ENCODE peak calls at places on chromosomes 12 and 14, in seven cellular contexts. One of them, this sample, is unnamed.

GRCh38 chr14:100564506-100564905 is 22.7 kb downstream of the BEGAIN start:
- DNase-seq in right cardiac atrium: no peak
- DNase-seq in WERI-Rb-1: no peak
- DNase-seq in activated naive CD4-positive, alpha-beta T cell treated with anti-CD3 and anti-CD28 coated beads, Interleukin-2, amount 10 ng/mL, durations not matched to agents 7 days and 5 days: no peak
- DNase-seq in NCI-H1417: no peak
- DNase-seq in activated CD8-positive, alpha-beta memory T cell treated with anti-CD3 and anti-CD28 coated beads, Interleukin-2, amount 50 U/mL, for 4 hours: no peak
- DNase-seq in activated CD8-positive, alpha-beta T cell treated with anti-CD3 and anti-CD28 coated beads for 36 hours: no peak
- DNase-seq in this sample: no peak

GRCh38 chr12:6638305-6638704 is 2.5 kb upstream of the LPAR5 start:
- DNase-seq in right cardiac atrium: no peak
- DNase-seq in WERI-Rb-1: no peak
- DNase-seq in activated naive CD4-positive, alpha-beta T cell treated with anti-CD3 and anti-CD28 coated beads, Interleukin-2, amount 10 ng/mL, durations not matched to agents 7 days and 5 days: no peak
- DNase-seq in NCI-H1417: no peak
- DNase-seq in activated CD8-positive, alpha-beta memory T cell treated with anti-CD3 and anti-CD28 coated beads, Interleukin-2, amount 50 U/mL, for 4 hours: no peak
- DNase-seq in activated CD8-positive, alpha-beta T cell treated with anti-CD3 and anti-CD28 coated beads for 36 hours: no peak
- DNase-seq in this sample: no peak

GRCh38 chr12:122116707-122117535 is 38.4 kb downstream of the MLXIP start:
- DNase-seq in right cardiac atrium: no peak
- DNase-seq in WERI-Rb-1: no peak
- DNase-seq in activated naive CD4-positive, alpha-beta T cell treated with anti-CD3 and anti-CD28 coated beads, Interleukin-2, amount 10 ng/mL, durations not matched to agents 7 days and 5 days: no peak
- DNase-seq in NCI-H1417: peak
- DNase-seq in activated CD8-positive, alpha-beta memory T cell treated with anti-CD3 and anti-CD28 coated beads, Interleukin-2, amount 50 U/mL, for 4 hours: no peak
- DNase-seq in activated CD8-positive, alpha-beta T cell treated with anti-CD3 and anti-CD28 coated beads for 36 hours: no peak
- DNase-seq in this sample: no peak

GRCh38 chr14:94334837-94335236 is 11.7 kb upstream of the SERPINA6 start:
- DNase-seq in right cardiac atrium: no peak
- DNase-seq in WERI-Rb-1: no peak
- DNase-seq in activated naive CD4-positive, alpha-beta T cell treated with anti-CD3 and anti-CD28 coated beads, Interleukin-2, amount 10 ng/mL, durations not matched to agents 7 days and 5 days: no peak
- DNase-seq in NCI-H1417: no peak
- DNase-seq in activated CD8-positive, alpha-beta memory T cell treated with anti-CD3 and anti-CD28 coated beads, Interleukin-2, amount 50 U/mL, for 4 hours: no peak
- DNase-seq in activated CD8-positive, alpha-beta T cell treated with anti-CD3 and anti-CD28 coated beads for 36 hours: no peak
- DNase-seq in this sample: no peak

GRCh38 chr14:104084251-104085002 is 1.1 kb upstream of the ASPG start:
- DNase-seq in right cardiac atrium: no peak
- DNase-seq in WERI-Rb-1: no peak
- DNase-seq in activated naive CD4-positive, alpha-beta T cell treated with anti-CD3 and anti-CD28 coated beads, Interleukin-2, amount 10 ng/mL, durations not matched to agents 7 days and 5 days: no peak
- DNase-seq in NCI-H1417: no peak
- DNase-seq in activated CD8-positive, alpha-beta memory T cell treated with anti-CD3 and anti-CD28 coated beads, Interleukin-2, amount 50 U/mL, for 4 hours: no peak
- DNase-seq in activated CD8-positive, alpha-beta T cell treated with anti-CD3 and anti-CD28 coated beads for 36 hours: no peak
- DNase-seq in this sample: no peak

GRCh38 chr14:99077844-99078236 is 194.2 kb downstream of the BCL11B start:
- DNase-seq in right cardiac atrium: no peak
- DNase-seq in WERI-Rb-1: no peak
- DNase-seq in activated naive CD4-positive, alpha-beta T cell treated with anti-CD3 and anti-CD28 coated beads, Interleukin-2, amount 10 ng/mL, durations not matched to agents 7 days and 5 days: no peak
- DNase-seq in NCI-H1417: no peak
- DNase-seq in activated CD8-positive, alpha-beta memory T cell treated with anti-CD3 and anti-CD28 coated beads, Interleukin-2, amount 50 U/mL, for 4 hours: no peak
- DNase-seq in activated CD8-positive, alpha-beta T cell treated with anti-CD3 and anti-CD28 coated beads for 36 hours: no peak
- DNase-seq in this sample: no peak

GRCh38 chr14:90606434-90606833 is 209.6 kb downstream of the CALM1 start:
- DNase-seq in right cardiac atrium: no peak
- DNase-seq in WERI-Rb-1: no peak
- DNase-seq in activated naive CD4-positive, alpha-beta T cell treated with anti-CD3 and anti-CD28 coated beads, Interleukin-2, amount 10 ng/mL, durations not matched to agents 7 days and 5 days: no peak
- DNase-seq in NCI-H1417: no peak
- DNase-seq in activated CD8-positive, alpha-beta memory T cell treated with anti-CD3 and anti-CD28 coated beads, Interleukin-2, amount 50 U/mL, for 4 hours: no peak
- DNase-seq in activated CD8-positive, alpha-beta T cell treated with anti-CD3 and anti-CD28 coated beads for 36 hours: no peak
- DNase-seq in this sample: no peak

GRCh38 chr12:49626169-49626835 is 2.9 kb downstream of the PRPF40B start:
- DNase-seq in right cardiac atrium: no peak
- DNase-seq in WERI-Rb-1: no peak
- DNase-seq in activated naive CD4-positive, alpha-beta T cell treated with anti-CD3 and anti-CD28 coated beads, Interleukin-2, amount 10 ng/mL, durations not matched to agents 7 days and 5 days: peak
- DNase-seq in NCI-H1417: no peak
- DNase-seq in activated CD8-positive, alpha-beta memory T cell treated with anti-CD3 and anti-CD28 coated beads, Interleukin-2, amount 50 U/mL, for 4 hours: no peak
- DNase-seq in activated CD8-positive, alpha-beta T cell treated with anti-CD3 and anti-CD28 coated beads for 36 hours: peak
- DNase-seq in this sample: no peak

GRCh38 chr12:110345176-110345651 is 58.3 kb downstream of the ANAPC7 start:
- DNase-seq in right cardiac atrium: no peak
- DNase-seq in WERI-Rb-1: no peak
- DNase-seq in activated naive CD4-positive, alpha-beta T cell treated with anti-CD3 and anti-CD28 coated beads, Interleukin-2, amount 10 ng/mL, durations not matched to agents 7 days and 5 days: no peak
- DNase-seq in NCI-H1417: no peak
- DNase-seq in activated CD8-positive, alpha-beta memory T cell treated with anti-CD3 and anti-CD28 coated beads, Interleukin-2, amount 50 U/mL, for 4 hours: no peak
- DNase-seq in activated CD8-positive, alpha-beta T cell treated with anti-CD3 and anti-CD28 coated beads for 36 hours: no peak
- DNase-seq in this sample: no peak

GRCh38 chr12:69338120-69338859 is 9.9 kb upstream of the LYZ start:
- DNase-seq in right cardiac atrium: no peak
- DNase-seq in WERI-Rb-1: no peak
- DNase-seq in activated naive CD4-positive, alpha-beta T cell treated with anti-CD3 and anti-CD28 coated beads, Interleukin-2, amount 10 ng/mL, durations not matched to agents 7 days and 5 days: no peak
- DNase-seq in NCI-H1417: no peak
- DNase-seq in activated CD8-positive, alpha-beta memory T cell treated with anti-CD3 and anti-CD28 coated beads, Interleukin-2, amount 50 U/mL, for 4 hours: no peak
- DNase-seq in activated CD8-positive, alpha-beta T cell treated with anti-CD3 and anti-CD28 coated beads for 36 hours: no peak
- DNase-seq in this sample: no peak

GRCh38 chr12:123952037-123952436 is 20.6 kb downstream of the CCDC92 start:
- DNase-seq in right cardiac atrium: no peak
- DNase-seq in WERI-Rb-1: no peak
- DNase-seq in activated naive CD4-positive, alpha-beta T cell treated with anti-CD3 and anti-CD28 coated beads, Interleukin-2, amount 10 ng/mL, durations not matched to agents 7 days and 5 days: no peak
- DNase-seq in NCI-H1417: peak
- DNase-seq in activated CD8-positive, alpha-beta memory T cell treated with anti-CD3 and anti-CD28 coated beads, Interleukin-2, amount 50 U/mL, for 4 hours: no peak
- DNase-seq in activated CD8-positive, alpha-beta T cell treated with anti-CD3 and anti-CD28 coated beads for 36 hours: no peak
- DNase-seq in this sample: no peak

GRCh38 chr12:90090929-90091651 is 382.5 kb upstream of the ATP2B1 start:
- DNase-seq in right cardiac atrium: peak
- DNase-seq in WERI-Rb-1: peak
- DNase-seq in activated naive CD4-positive, alpha-beta T cell treated with anti-CD3 and anti-CD28 coated beads, Interleukin-2, amount 10 ng/mL, durations not matched to agents 7 days and 5 days: no peak
- DNase-seq in NCI-H1417: no peak
- DNase-seq in activated CD8-positive, alpha-beta memory T cell treated with anti-CD3 and anti-CD28 coated beads, Interleukin-2, amount 50 U/mL, for 4 hours: no peak
- DNase-seq in activated CD8-positive, alpha-beta T cell treated with anti-CD3 and anti-CD28 coated beads for 36 hours: peak
- DNase-seq in this sample: peak

GRCh38 chr12:55686366-55687010 is 21.2 kb downstream of the ITGA7 start:
- DNase-seq in right cardiac atrium: no peak
- DNase-seq in WERI-Rb-1: no peak
- DNase-seq in activated naive CD4-positive, alpha-beta T cell treated with anti-CD3 and anti-CD28 coated beads, Interleukin-2, amount 10 ng/mL, durations not matched to agents 7 days and 5 days: no peak
- DNase-seq in NCI-H1417: no peak
- DNase-seq in activated CD8-positive, alpha-beta memory T cell treated with anti-CD3 and anti-CD28 coated beads, Interleukin-2, amount 50 U/mL, for 4 hours: no peak
- DNase-seq in activated CD8-positive, alpha-beta T cell treated with anti-CD3 and anti-CD28 coated beads for 36 hours: no peak
- DNase-seq in this sample: no peak

GRCh38 chr12:49345048-49345839 is 1.4 kb upstream of the DNAJC22 start:
- DNase-seq in right cardiac atrium: no peak
- DNase-seq in WERI-Rb-1: peak
- DNase-seq in activated naive CD4-positive, alpha-beta T cell treated with anti-CD3 and anti-CD28 coated beads, Interleukin-2, amount 10 ng/mL, durations not matched to agents 7 days and 5 days: peak
- DNase-seq in NCI-H1417: peak
- DNase-seq in activated CD8-positive, alpha-beta memory T cell treated with anti-CD3 and anti-CD28 coated beads, Interleukin-2, amount 50 U/mL, for 4 hours: no peak
- DNase-seq in activated CD8-positive, alpha-beta T cell treated with anti-CD3 and anti-CD28 coated beads for 36 hours: peak
- DNase-seq in this sample: no peak

GRCh38 chr12:130131817-130132216 is 30.4 kb upstream of the FZD10 start:
- DNase-seq in right cardiac atrium: no peak
- DNase-seq in WERI-Rb-1: peak
- DNase-seq in activated naive CD4-positive, alpha-beta T cell treated with anti-CD3 and anti-CD28 coated beads, Interleukin-2, amount 10 ng/mL, durations not matched to agents 7 days and 5 days: no peak
- DNase-seq in NCI-H1417: no peak
- DNase-seq in activated CD8-positive, alpha-beta memory T cell treated with anti-CD3 and anti-CD28 coated beads, Interleukin-2, amount 50 U/mL, for 4 hours: no peak
- DNase-seq in activated CD8-positive, alpha-beta T cell treated with anti-CD3 and anti-CD28 coated beads for 36 hours: no peak
- DNase-seq in this sample: no peak

GRCh38 chr14:90661881-90662280 is 154.3 kb downstream of the TTC7B start:
- DNase-seq in right cardiac atrium: no peak
- DNase-seq in WERI-Rb-1: no peak
- DNase-seq in activated naive CD4-positive, alpha-beta T cell treated with anti-CD3 and anti-CD28 coated beads, Interleukin-2, amount 10 ng/mL, durations not matched to agents 7 days and 5 days: no peak
- DNase-seq in NCI-H1417: no peak
- DNase-seq in activated CD8-positive, alpha-beta memory T cell treated with anti-CD3 and anti-CD28 coated beads, Interleukin-2, amount 50 U/mL, for 4 hours: no peak
- DNase-seq in activated CD8-positive, alpha-beta T cell treated with anti-CD3 and anti-CD28 coated beads for 36 hours: no peak
- DNase-seq in this sample: no peak

GRCh38 chr12:76085159-76085868 is 829 bp upstream of the NAP1L1 start:
- DNase-seq in right cardiac atrium: no peak
- DNase-seq in WERI-Rb-1: no peak
- DNase-seq in activated naive CD4-positive, alpha-beta T cell treated with anti-CD3 and anti-CD28 coated beads, Interleukin-2, amount 10 ng/mL, durations not matched to agents 7 days and 5 days: peak
- DNase-seq in NCI-H1417: peak
- DNase-seq in activated CD8-positive, alpha-beta memory T cell treated with anti-CD3 and anti-CD28 coated beads, Interleukin-2, amount 50 U/mL, for 4 hours: peak
- DNase-seq in activated CD8-positive, alpha-beta T cell treated with anti-CD3 and anti-CD28 coated beads for 36 hours: peak
- DNase-seq in this sample: peak

GRCh38 chr12:107393043-107393725 is 292.4 kb upstream of the PWP1 start:
- DNase-seq in right cardiac atrium: no peak
- DNase-seq in WERI-Rb-1: no peak
- DNase-seq in activated naive CD4-positive, alpha-beta T cell treated with anti-CD3 and anti-CD28 coated beads, Interleukin-2, amount 10 ng/mL, durations not matched to agents 7 days and 5 days: peak
- DNase-seq in NCI-H1417: peak
- DNase-seq in activated CD8-positive, alpha-beta memory T cell treated with anti-CD3 and anti-CD28 coated beads, Interleukin-2, amount 50 U/mL, for 4 hours: no peak
- DNase-seq in activated CD8-positive, alpha-beta T cell treated with anti-CD3 and anti-CD28 coated beads for 36 hours: peak
- DNase-seq in this sample: no peak

GRCh38 chr12:112035219-112035765 is 22.1 kb downstream of the ERP29 start:
- DNase-seq in right cardiac atrium: no peak
- DNase-seq in WERI-Rb-1: no peak
- DNase-seq in activated naive CD4-positive, alpha-beta T cell treated with anti-CD3 and anti-CD28 coated beads, Interleukin-2, amount 10 ng/mL, durations not matched to agents 7 days and 5 days: no peak
- DNase-seq in NCI-H1417: no peak
- DNase-seq in activated CD8-positive, alpha-beta memory T cell treated with anti-CD3 and anti-CD28 coated beads, Interleukin-2, amount 50 U/mL, for 4 hours: no peak
- DNase-seq in activated CD8-positive, alpha-beta T cell treated with anti-CD3 and anti-CD28 coated beads for 36 hours: no peak
- DNase-seq in this sample: no peak

GRCh38 chr14:23518716-23519115 is 32.8 kb downstream of the ZFHX2 start:
- DNase-seq in right cardiac atrium: no peak
- DNase-seq in WERI-Rb-1: no peak
- DNase-seq in activated naive CD4-positive, alpha-beta T cell treated with anti-CD3 and anti-CD28 coated beads, Interleukin-2, amount 10 ng/mL, durations not matched to agents 7 days and 5 days: no peak
- DNase-seq in NCI-H1417: no peak
- DNase-seq in activated CD8-positive, alpha-beta memory T cell treated with anti-CD3 and anti-CD28 coated beads, Interleukin-2, amount 50 U/mL, for 4 hours: no peak
- DNase-seq in activated CD8-positive, alpha-beta T cell treated with anti-CD3 and anti-CD28 coated beads for 36 hours: no peak
- DNase-seq in this sample: no peak

GRCh38 chr12:16130359-16130758 is 147.1 kb downstream of the SLC15A5 start:
- DNase-seq in right cardiac atrium: no peak
- DNase-seq in WERI-Rb-1: no peak
- DNase-seq in activated naive CD4-positive, alpha-beta T cell treated with anti-CD3 and anti-CD28 coated beads, Interleukin-2, amount 10 ng/mL, durations not matched to agents 7 days and 5 days: no peak
- DNase-seq in NCI-H1417: no peak
- DNase-seq in activated CD8-positive, alpha-beta memory T cell treated with anti-CD3 and anti-CD28 coated beads, Interleukin-2, amount 50 U/mL, for 4 hours: no peak
- DNase-seq in activated CD8-positive, alpha-beta T cell treated with anti-CD3 and anti-CD28 coated beads for 36 hours: no peak
- DNase-seq in this sample: no peak

GRCh38 chr14:99194736-99195135 is 77.3 kb downstream of the BCL11B start:
- DNase-seq in right cardiac atrium: no peak
- DNase-seq in WERI-Rb-1: no peak
- DNase-seq in activated naive CD4-positive, alpha-beta T cell treated with anti-CD3 and anti-CD28 coated beads, Interleukin-2, amount 10 ng/mL, durations not matched to agents 7 days and 5 days: no peak
- DNase-seq in NCI-H1417: no peak
- DNase-seq in activated CD8-positive, alpha-beta memory T cell treated with anti-CD3 and anti-CD28 coated beads, Interleukin-2, amount 50 U/mL, for 4 hours: no peak
- DNase-seq in activated CD8-positive, alpha-beta T cell treated with anti-CD3 and anti-CD28 coated beads for 36 hours: no peak
- DNase-seq in this sample: no peak

GRCh38 chr14:96630281-96630680 is 128.1 kb downstream of the PAPOLA start:
- DNase-seq in right cardiac atrium: no peak
- DNase-seq in WERI-Rb-1: no peak
- DNase-seq in activated naive CD4-positive, alpha-beta T cell treated with anti-CD3 and anti-CD28 coated beads, Interleukin-2, amount 10 ng/mL, durations not matched to agents 7 days and 5 days: no peak
- DNase-seq in NCI-H1417: no peak
- DNase-seq in activated CD8-positive, alpha-beta memory T cell treated with anti-CD3 and anti-CD28 coated beads, Interleukin-2, amount 50 U/mL, for 4 hours: no peak
- DNase-seq in activated CD8-positive, alpha-beta T cell treated with anti-CD3 and anti-CD28 coated beads for 36 hours: no peak
- DNase-seq in this sample: no peak

This sample was measured in brain microvascular endothelial cell.